ENCODE peak calls at places on chromosomes 12 and 14, in four cellular contexts. One of them, this sample, is unnamed.

GRCh38 chr14:74324945-74325361 is 22.2 kb upstream of the ABCD4 start:
- DNase-seq in suprapubic skin: no peak
- DNase-seq in MV-4-11: peak; percentile 40
- DNase-seq in sigmoid colon: no peak
- DNase-seq in this sample: peak; percentile 35

GRCh38 chr14:59566281-59566680 is 10.3 kb downstream of the CCDC175 start:
- DNase-seq in MV-4-11: no peak
- DNase-seq in suprapubic skin: no peak
- DNase-seq in sigmoid colon: no peak
- DNase-seq in this sample: no peak

GRCh38 chr14:104142136-104143041 is 4.0 kb downstream of the KIF26A start:
- DNase-seq in sigmoid colon: peak; percentile 56
- DNase-seq in MV-4-11: no peak
- DNase-seq in suprapubic skin: no peak
- DNase-seq in this sample: no peak

GRCh38 chr14:80172380-80173055 is 38.8 kb downstream of the DIO2 start:
- DNase-seq in suprapubic skin: no peak
- DNase-seq in sigmoid colon: no peak
- DNase-seq in MV-4-11: no peak
- DNase-seq in this sample: no peak

GRCh38 chr12:124109760-124110159 is 136.7 kb downstream of the ZNF664 start:
- DNase-seq in sigmoid colon: no peak
- DNase-seq in suprapubic skin: no peak
- DNase-seq in MV-4-11: peak; percentile 73
- DNase-seq in this sample: no peak

GRCh38 chr12:1518763-1519516 is 75.4 kb downstream of the FBXL14 start:
- DNase-seq in suprapubic skin: no peak
- DNase-seq in sigmoid colon: no peak
- DNase-seq in MV-4-11: peak; percentile 11
- DNase-seq in this sample: peak; percentile 98

GRCh38 chr12:119115296-119115905 is 63.3 kb upstream of the HSPB8 start:
- DNase-seq in suprapubic skin: no peak
- DNase-seq in sigmoid colon: no peak
- DNase-seq in MV-4-11: peak; percentile 30
- DNase-seq in this sample: peak; percentile 76

GRCh38 chr12:28574746-28575592 is 384.7 kb downstream of the CCDC91 start:
- DNase-seq in MV-4-11: no peak
- DNase-seq in suprapubic skin: no peak
- DNase-seq in sigmoid colon: no peak
- DNase-seq in this sample: peak; percentile 65

GRCh38 chr12:18320036-18320617 is 58.8 kb downstream of the PIK3C2G start:
- DNase-seq in MV-4-11: peak; percentile 23
- DNase-seq in suprapubic skin: no peak
- DNase-seq in sigmoid colon: no peak
- DNase-seq in this sample: peak; percentile 62

GRCh38 chr14:24270537-24271133 is 762 bp downstream of the RABGGTA start:
- DNase-seq in sigmoid colon: no peak
- DNase-seq in MV-4-11: no peak
- DNase-seq in suprapubic skin: no peak
- DNase-seq in this sample: no peak

GRCh38 chr14:72952171-72952570 is 25.9 kb downstream of the DCAF4 start:
- DNase-seq in sigmoid colon: no peak
- DNase-seq in suprapubic skin: no peak
- DNase-seq in MV-4-11: no peak
- DNase-seq in this sample: no peak

GRCh38 chr12:120699553-120699952 is 10.7 kb upstream of the UNC119B start:
- DNase-seq in suprapubic skin: no peak
- DNase-seq in sigmoid colon: no peak
- DNase-seq in MV-4-11: no peak
- DNase-seq in this sample: no peak

GRCh38 chr12:69837191-69838085 is 12.4 kb downstream of the MYRFL start:
- DNase-seq in suprapubic skin: no peak
- DNase-seq in MV-4-11: no peak
- DNase-seq in sigmoid colon: no peak
- DNase-seq in this sample: no peak

GRCh38 chr14:104139460-104140212 is 1.2 kb downstream of the KIF26A start:
- DNase-seq in suprapubic skin: peak; percentile 55
- DNase-seq in MV-4-11: no peak
- DNase-seq in sigmoid colon: peak; percentile 61
- DNase-seq in this sample: no peak

GRCh38 chr12:121110211-121110940 is 22.3 kb upstream of the P2RX7 start:
- DNase-seq in suprapubic skin: no peak
- DNase-seq in sigmoid colon: peak; percentile 74
- DNase-seq in MV-4-11: peak; percentile 91
- DNase-seq in this sample: peak; percentile 74

GRCh38 chr12:20460956-20461355 is 92.6 kb downstream of the PDE3A start:
- DNase-seq in MV-4-11: no peak
- DNase-seq in sigmoid colon: no peak
- DNase-seq in suprapubic skin: no peak
- DNase-seq in this sample: no peak

GRCh38 chr14:100589760-100590469 is 2.7 kb upstream of the BEGAIN start:
- DNase-seq in sigmoid colon: peak; percentile 35
- DNase-seq in suprapubic skin: peak; percentile 14
- DNase-seq in MV-4-11: no peak
- DNase-seq in this sample: peak; percentile 17

GRCh38 chr12:52164624-52165023 is 27.2 kb downstream of the KRT80 start:
- DNase-seq in sigmoid colon: no peak
- DNase-seq in MV-4-11: no peak
- DNase-seq in suprapubic skin: no peak
- DNase-seq in this sample: no peak

GRCh38 chr14:68539839-68540238 is 253.0 kb downstream of the ZFP36L1 start:
- DNase-seq in sigmoid colon: no peak
- DNase-seq in MV-4-11: no peak
- DNase-seq in suprapubic skin: no peak
- DNase-seq in this sample: no peak

GRCh38 chr14:95227279-95227860 is 70.0 kb upstream of the DICER1 start:
- DNase-seq in suprapubic skin: no peak
- DNase-seq in sigmoid colon: no peak
- DNase-seq in MV-4-11: no peak
- DNase-seq in this sample: no peak

GRCh38 chr14:67943947-67944346 is 124.4 kb downstream of the RAD51B start:
- DNase-seq in suprapubic skin: peak; percentile 70
- DNase-seq in MV-4-11: peak; percentile 66
- DNase-seq in sigmoid colon: peak; percentile 94
- DNase-seq in this sample: peak; percentile 93

GRCh38 chr12:120261951-120262851 is 3.3 kb downstream of the PXN start:
- DNase-seq in suprapubic skin: no peak
- DNase-seq in MV-4-11: no peak
- DNase-seq in sigmoid colon: peak; percentile 76
- DNase-seq in this sample: peak; percentile 71

GRCh38 chr12:45216983-45217485 is 1.1 kb downstream of the ANO6 start:
- DNase-seq in suprapubic skin: no peak
- DNase-seq in sigmoid colon: no peak
- DNase-seq in MV-4-11: no peak
- DNase-seq in this sample: no peak

GRCh38 chr12:65956056-65956738 is 131.9 kb downstream of the HMGA2 start:
- DNase-seq in suprapubic skin: no peak
- DNase-seq in sigmoid colon: no peak
- DNase-seq in MV-4-11: peak; percentile 28
- DNase-seq in this sample: peak; percentile 15

GRCh38 chr12:113103756-113104450 is 31.7 kb downstream of the RASAL1 start:
- DNase-seq in sigmoid colon: no peak
- DNase-seq in MV-4-11: no peak
- DNase-seq in suprapubic skin: no peak
- DNase-seq in this sample: no peak

GRCh38 chr12:68530965-68531364 is 79.7 kb upstream of the RAP1B start:
- DNase-seq in sigmoid colon: no peak
- DNase-seq in MV-4-11: no peak
- DNase-seq in suprapubic skin: no peak
- DNase-seq in this sample: peak; percentile 61

GRCh38 chr14:22319526-22320352 is 269.3 kb downstream of the DAD1 start:
- DNase-seq in sigmoid colon: peak; percentile 72
- DNase-seq in MV-4-11: peak; percentile 49
- DNase-seq in suprapubic skin: no peak
- DNase-seq in this sample: peak; percentile 56

GRCh38 chr12:132646850-132647249 is 28.3 kb downstream of the P2RX2 start:
- DNase-seq in MV-4-11: no peak
- DNase-seq in suprapubic skin: no peak
- DNase-seq in sigmoid colon: no peak
- DNase-seq in this sample: no peak

GRCh38 chr14:104471114-104471513 is 108.5 kb upstream of the C14orf180 start:
- DNase-seq in suprapubic skin: no peak
- DNase-seq in MV-4-11: no peak
- DNase-seq in sigmoid colon: no peak
- DNase-seq in this sample: no peak

GRCh38 chr14:36767603-36768281 is 106.1 kb downstream of the PAX9 start:
- DNase-seq in sigmoid colon: no peak
- DNase-seq in suprapubic skin: no peak
- DNase-seq in MV-4-11: no peak
- DNase-seq in this sample: peak; percentile 35

GRCh38 chr12:118760623-118761022 is 220.7 kb upstream of the SRRM4 start:
- DNase-seq in MV-4-11: no peak
- DNase-seq in sigmoid colon: no peak
- DNase-seq in suprapubic skin: no peak
- DNase-seq in this sample: no peak

GRCh38 chr14:103597623-103598372 is 31.2 kb upstream of the KLC1 start:
- DNase-seq in sigmoid colon: no peak
- DNase-seq in suprapubic skin: no peak
- DNase-seq in MV-4-11: peak; percentile 62
- DNase-seq in this sample: peak; percentile 89

GRCh38 chr14:21634840-21635239 is at the start of gene OR10G2:
- DNase-seq in sigmoid colon: no peak
- DNase-seq in MV-4-11: no peak
- DNase-seq in suprapubic skin: no peak
- DNase-seq in this sample: no peak

This sample was measured in myocyte.